ENCODE peak calls at places on chromosomes 6 and 20, in ten cellular contexts. One of them, this sample, is unnamed.

GRCh38 chr6:124793406-124793805 is 168.8 kb upstream of the RNF217 start:
- DNase-seq in neural progenitor cell: no peak
- DNase-seq in heart left ventricle: no peak
- DNase-seq in IMR-90: no peak
- DNase-seq in Panc1: no peak
- DNase-seq in breast epithelium: no peak
- DNase-seq in CD4-positive, alpha-beta T cell: no peak
- DNase-seq in uterus: no peak
- DNase-seq in psoas muscle: no peak
- DNase-seq in AG04450: no peak
- DNase-seq in this sample: no peak

GRCh38 chr20:38434310-38434741 is 802 bp downstream of the SNHG17 start:
- DNase-seq in IMR-90: peak; percentile 23
- DNase-seq in Panc1: no peak
- DNase-seq in AG04450: no peak
- DNase-seq in psoas muscle: no peak
- DNase-seq in CD4-positive, alpha-beta T cell: peak; percentile 2
- DNase-seq in neural progenitor cell: peak; percentile 42
- DNase-seq in heart left ventricle: no peak
- DNase-seq in breast epithelium: no peak
- DNase-seq in uterus: no peak
- DNase-seq in this sample: no peak

GRCh38 chr6:54614499-54615195 is 231.9 kb upstream of the FAM83B start:
- DNase-seq in Panc1: no peak
- DNase-seq in IMR-90: no peak
- DNase-seq in breast epithelium: no peak
- DNase-seq in heart left ventricle: no peak
- DNase-seq in CD4-positive, alpha-beta T cell: no peak
- DNase-seq in AG04450: no peak
- DNase-seq in neural progenitor cell: peak; percentile 37
- DNase-seq in psoas muscle: peak; percentile 21
- DNase-seq in uterus: no peak
- DNase-seq in this sample: no peak

GRCh38 chr20:11935754-11936551 is 18.3 kb downstream of the BTBD3 start:
- DNase-seq in psoas muscle: no peak
- DNase-seq in neural progenitor cell: no peak
- DNase-seq in Panc1: no peak
- DNase-seq in AG04450: no peak
- DNase-seq in heart left ventricle: no peak
- DNase-seq in IMR-90: no peak
- DNase-seq in uterus: no peak
- DNase-seq in CD4-positive, alpha-beta T cell: no peak
- DNase-seq in breast epithelium: no peak
- DNase-seq in this sample: no peak

GRCh38 chr6:12709556-12709955 is 7.0 kb upstream of the PHACTR1 start:
- DNase-seq in AG04450: no peak
- DNase-seq in CD4-positive, alpha-beta T cell: no peak
- DNase-seq in IMR-90: no peak
- DNase-seq in breast epithelium: no peak
- DNase-seq in uterus: no peak
- DNase-seq in Panc1: no peak
- DNase-seq in neural progenitor cell: no peak
- DNase-seq in heart left ventricle: no peak
- DNase-seq in psoas muscle: no peak
- DNase-seq in this sample: no peak

GRCh38 chr6:53768636-53769035 is 26.2 kb upstream of the LRRC1 start:
- DNase-seq in breast epithelium: no peak
- DNase-seq in IMR-90: peak; percentile 28
- DNase-seq in Panc1: no peak
- DNase-seq in CD4-positive, alpha-beta T cell: no peak
- DNase-seq in uterus: no peak
- DNase-seq in neural progenitor cell: no peak
- DNase-seq in AG04450: no peak
- DNase-seq in psoas muscle: no peak
- DNase-seq in heart left ventricle: no peak
- DNase-seq in this sample: no peak

GRCh38 chr6:116370717-116371383 is at the start of gene DSE:
- DNase-seq in Panc1: no peak
- DNase-seq in uterus: peak; percentile 87
- DNase-seq in neural progenitor cell: peak; percentile 89
- DNase-seq in heart left ventricle: peak; percentile 90
- DNase-seq in psoas muscle: peak; percentile 84
- DNase-seq in IMR-90: peak; percentile 86
- DNase-seq in AG04450: peak; percentile 72
- DNase-seq in CD4-positive, alpha-beta T cell: peak; percentile 38
- DNase-seq in breast epithelium: peak; percentile 64
- DNase-seq in this sample: peak; percentile 16

GRCh38 chr20:9578584-9578983 is 64.2 kb downstream of the LAMP5 start:
- DNase-seq in IMR-90: no peak
- DNase-seq in Panc1: no peak
- DNase-seq in uterus: no peak
- DNase-seq in neural progenitor cell: no peak
- DNase-seq in breast epithelium: no peak
- DNase-seq in psoas muscle: no peak
- DNase-seq in heart left ventricle: no peak
- DNase-seq in CD4-positive, alpha-beta T cell: no peak
- DNase-seq in AG04450: no peak
- DNase-seq in this sample: no peak

GRCh38 chr6:164346631-164347030 is 932.1 kb downstream of the QKI start:
- DNase-seq in IMR-90: no peak
- DNase-seq in CD4-positive, alpha-beta T cell: no peak
- DNase-seq in psoas muscle: no peak
- DNase-seq in AG04450: no peak
- DNase-seq in neural progenitor cell: no peak
- DNase-seq in heart left ventricle: no peak
- DNase-seq in uterus: no peak
- DNase-seq in Panc1: no peak
- DNase-seq in breast epithelium: no peak
- DNase-seq in this sample: no peak

GRCh38 chr6:164345856-164346496 is 931.5 kb downstream of the QKI start:
- DNase-seq in neural progenitor cell: no peak
- DNase-seq in CD4-positive, alpha-beta T cell: no peak
- DNase-seq in psoas muscle: no peak
- DNase-seq in heart left ventricle: no peak
- DNase-seq in Panc1: no peak
- DNase-seq in AG04450: no peak
- DNase-seq in IMR-90: no peak
- DNase-seq in uterus: no peak
- DNase-seq in breast epithelium: no peak
- DNase-seq in this sample: no peak

GRCh38 chr6:164344801-164345291 is 930.3 kb downstream of the QKI start:
- DNase-seq in psoas muscle: no peak
- DNase-seq in neural progenitor cell: peak; percentile 39
- DNase-seq in breast epithelium: no peak
- DNase-seq in uterus: no peak
- DNase-seq in AG04450: no peak
- DNase-seq in IMR-90: no peak
- DNase-seq in CD4-positive, alpha-beta T cell: no peak
- DNase-seq in heart left ventricle: no peak
- DNase-seq in Panc1: no peak
- DNase-seq in this sample: no peak

GRCh38 chr6:164347455-164347854 is 932.9 kb downstream of the QKI start:
- DNase-seq in AG04450: no peak
- DNase-seq in uterus: no peak
- DNase-seq in heart left ventricle: no peak
- DNase-seq in IMR-90: no peak
- DNase-seq in neural progenitor cell: no peak
- DNase-seq in psoas muscle: no peak
- DNase-seq in CD4-positive, alpha-beta T cell: no peak
- DNase-seq in Panc1: no peak
- DNase-seq in breast epithelium: no peak
- DNase-seq in this sample: no peak

DNA sequence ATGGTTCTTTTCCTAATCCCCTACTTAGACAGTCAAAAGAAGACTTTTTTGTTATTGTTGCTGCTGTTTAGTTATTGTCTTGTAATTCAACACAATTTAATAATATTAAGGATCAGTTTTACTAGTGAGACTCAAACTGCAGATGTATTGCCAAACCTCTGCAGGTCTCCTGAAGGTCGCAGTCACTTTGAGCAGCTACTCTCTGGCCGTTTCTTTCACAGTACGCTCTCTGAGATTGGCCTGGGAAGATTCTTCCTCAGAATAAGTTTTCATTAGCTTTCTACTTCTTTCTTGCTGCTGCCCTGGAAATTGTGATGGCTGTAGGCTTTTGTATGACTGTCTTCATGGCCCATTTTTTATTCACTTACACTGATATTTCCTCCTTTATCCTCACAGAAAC is 930.8 kb downstream of the QKI start:
- DNase-seq in uterus: no peak
- DNase-seq in breast epithelium: no peak
- DNase-seq in Panc1: no peak
- DNase-seq in psoas muscle: no peak
- DNase-seq in AG04450: no peak
- DNase-seq in heart left ventricle: no peak
- DNase-seq in IMR-90: no peak
- DNase-seq in CD4-positive, alpha-beta T cell: no peak
- DNase-seq in neural progenitor cell: no peak
- DNase-seq in this sample: no peak
- H3K27ac ChIP-seq in uterus: no peak overlapping the region
- H3K27ac ChIP-seq in breast epithelium: no peak overlapping the region
- H3K27ac ChIP-seq in Panc1: no peak overlapping the region
- H3K27ac ChIP-seq in psoas muscle: no peak overlapping the region
- H3K27ac ChIP-seq in AG04450: no peak overlapping the region
- H3K27ac ChIP-seq in heart left ventricle: no peak overlapping the region
- H3K27ac ChIP-seq in IMR-90: no peak overlapping the region
- H3K27ac ChIP-seq in CD4-positive, alpha-beta T cell: no peak overlapping the region
- H3K27ac ChIP-seq in neural progenitor cell: peak overlapping the region; percentile 93
- H3K27ac ChIP-seq in this sample: no peak overlapping the region

DNA sequence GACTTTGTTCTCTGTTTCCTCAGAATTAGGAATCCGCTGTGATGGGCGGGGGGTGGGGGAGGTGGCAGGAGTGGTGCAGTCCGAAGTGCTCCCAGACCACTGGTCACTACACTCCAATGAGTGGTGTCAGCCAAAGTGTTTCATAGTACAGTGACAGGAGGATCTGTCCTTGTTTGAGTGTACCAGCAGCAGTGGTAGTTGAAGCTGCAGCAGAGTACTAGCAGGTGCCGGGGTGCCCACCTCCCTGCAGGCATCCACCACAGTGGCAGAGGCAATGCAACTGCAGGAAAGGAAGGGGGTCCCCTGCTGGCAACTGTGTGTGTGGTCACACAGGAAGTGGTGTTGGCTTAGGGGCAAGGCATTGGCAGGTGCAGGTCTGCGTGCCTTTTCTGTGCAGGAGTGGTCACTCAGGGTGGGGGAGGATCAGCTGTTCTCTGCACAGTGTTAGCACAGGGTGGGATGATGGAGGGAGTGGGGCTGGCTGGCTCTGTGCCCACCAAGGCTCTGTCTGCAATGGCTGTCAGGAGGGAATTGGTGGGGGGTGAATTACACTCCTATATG is 9.7 kb downstream of the HLA-DOB start:
- DNase-seq in AG04450: no peak
- DNase-seq in CD4-positive, alpha-beta T cell: no peak
- DNase-seq in psoas muscle: no peak
- DNase-seq in heart left ventricle: no peak
- DNase-seq in uterus: no peak
- DNase-seq in IMR-90: no peak
- DNase-seq in breast epithelium: no peak
- DNase-seq in Panc1: no peak
- DNase-seq in neural progenitor cell: peak; percentile 10
- DNase-seq in this sample: no peak
- TF ChIP-seq CTCF in AG04450: no peak
- TF ChIP-seq CTCF in CD4-positive, alpha-beta T cell: no peak
- TF ChIP-seq CTCF in psoas muscle: no peak
- TF ChIP-seq CTCF in heart left ventricle: no peak
- TF ChIP-seq CTCF in uterus: no peak
- TF ChIP-seq CTCF in IMR-90: no peak
- TF ChIP-seq CTCF in breast epithelium: no peak
- TF ChIP-seq CTCF in Panc1: no peak
- TF ChIP-seq CTCF in neural progenitor cell: peak; percentile 13
- TF ChIP-seq CTCF in this sample: no peak

DNA sequence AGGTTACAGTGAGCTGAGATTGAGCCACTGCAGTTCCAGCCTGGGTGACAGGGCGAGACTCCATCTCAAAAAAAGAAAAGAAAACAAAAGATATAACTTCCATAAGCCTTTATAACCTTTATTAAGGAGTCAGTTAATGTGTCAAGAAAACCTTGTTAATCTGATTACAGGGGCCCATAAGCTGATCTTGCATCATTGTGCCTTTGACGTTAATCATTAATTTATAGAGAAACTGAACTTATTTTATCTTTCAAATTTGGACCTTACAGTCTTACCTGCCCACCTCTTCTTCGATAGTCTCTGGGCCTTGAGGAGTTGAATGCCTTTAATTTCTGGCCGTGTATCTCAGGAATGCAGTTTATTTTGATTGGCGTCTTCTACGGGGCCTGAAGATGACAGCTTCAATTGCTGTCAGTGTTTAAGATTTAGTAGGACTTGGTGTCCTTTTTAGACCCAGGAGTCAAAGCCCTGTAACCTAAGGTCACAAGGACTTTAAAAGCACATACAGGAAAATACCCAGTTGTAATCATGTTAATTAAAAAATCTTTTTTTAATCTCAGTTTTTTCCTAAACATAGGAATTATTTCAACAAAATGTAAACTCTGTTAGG is 5.8 kb downstream of the ACOT13 start:
- DNase-seq in neural progenitor cell: no peak
- DNase-seq in IMR-90: no peak
- DNase-seq in heart left ventricle: no peak
- DNase-seq in AG04450: no peak
- DNase-seq in psoas muscle: no peak
- DNase-seq in uterus: no peak
- DNase-seq in CD4-positive, alpha-beta T cell: no peak
- DNase-seq in Panc1: no peak
- DNase-seq in breast epithelium: no peak
- DNase-seq in this sample: no peak
- H3K9me3 ChIP-seq in neural progenitor cell: peaks cover 29% of the 10 kb centered on the region
- H3K9me3 ChIP-seq in IMR-90: peaks cover 9% of the 10 kb centered on the region
- H3K9me3 ChIP-seq in heart left ventricle: no peaks in the 10 kb centered on the region
- H3K9me3 ChIP-seq in AG04450: peaks cover 13% of the 10 kb centered on the region
- H3K9me3 ChIP-seq in psoas muscle: no peaks in the 10 kb centered on the region
- H3K9me3 ChIP-seq in uterus: no peaks in the 10 kb centered on the region
- H3K9me3 ChIP-seq in CD4-positive, alpha-beta T cell: no peaks in the 10 kb centered on the region
- H3K9me3 ChIP-seq in Panc1: peaks cover 8% of the 10 kb centered on the region
- H3K9me3 ChIP-seq in breast epithelium: no peaks in the 10 kb centered on the region
- H3K9me3 ChIP-seq in this sample: no peaks in the 10 kb centered on the region

GRCh38 chr6:158770948-158771347 is 48.2 kb downstream of the EZR start:
- DNase-seq in uterus: no peak
- DNase-seq in CD4-positive, alpha-beta T cell: no peak
- DNase-seq in neural progenitor cell: no peak
- DNase-seq in IMR-90: no peak
- DNase-seq in AG04450: no peak
- DNase-seq in Panc1: no peak
- DNase-seq in psoas muscle: no peak
- DNase-seq in heart left ventricle: peak; percentile 63
- DNase-seq in breast epithelium: no peak
- DNase-seq in this sample: no peak

GRCh38 chr6:158772172-158772571 is 47.0 kb downstream of the EZR start:
- DNase-seq in uterus: no peak
- DNase-seq in AG04450: no peak
- DNase-seq in CD4-positive, alpha-beta T cell: no peak
- DNase-seq in heart left ventricle: no peak
- DNase-seq in breast epithelium: no peak
- DNase-seq in IMR-90: no peak
- DNase-seq in Panc1: no peak
- DNase-seq in neural progenitor cell: no peak
- DNase-seq in psoas muscle: no peak
- DNase-seq in this sample: no peak

GRCh38 chr6:158772851-158773371 is 46.3 kb downstream of the EZR start:
- DNase-seq in CD4-positive, alpha-beta T cell: no peak
- DNase-seq in neural progenitor cell: no peak
- DNase-seq in uterus: no peak
- DNase-seq in IMR-90: no peak
- DNase-seq in breast epithelium: no peak
- DNase-seq in Panc1: no peak
- DNase-seq in heart left ventricle: no peak
- DNase-seq in AG04450: no peak
- DNase-seq in psoas muscle: no peak
- DNase-seq in this sample: no peak

GRCh38 chr6:158770533-158770932 is 48.6 kb downstream of the EZR start:
- DNase-seq in heart left ventricle: peak; percentile 61
- DNase-seq in psoas muscle: no peak
- DNase-seq in IMR-90: no peak
- DNase-seq in CD4-positive, alpha-beta T cell: no peak
- DNase-seq in uterus: no peak
- DNase-seq in neural progenitor cell: no peak
- DNase-seq in AG04450: no peak
- DNase-seq in breast epithelium: no peak
- DNase-seq in Panc1: no peak
- DNase-seq in this sample: no peak

GRCh38 chr6:158771399-158772158 is 47.6 kb downstream of the EZR start:
- DNase-seq in IMR-90: no peak
- DNase-seq in neural progenitor cell: no peak
- DNase-seq in heart left ventricle: no peak
- DNase-seq in psoas muscle: no peak
- DNase-seq in CD4-positive, alpha-beta T cell: no peak
- DNase-seq in AG04450: no peak
- DNase-seq in uterus: no peak
- DNase-seq in Panc1: no peak
- DNase-seq in breast epithelium: no peak
- DNase-seq in this sample: no peak
- H3K27ac ChIP-seq in IMR-90: no peak overlapping the region
- H3K27ac ChIP-seq in neural progenitor cell: no peak overlapping the region
- H3K27ac ChIP-seq in heart left ventricle: peak overlapping the region; percentile 63
- H3K27ac ChIP-seq in psoas muscle: no peak overlapping the region
- H3K27ac ChIP-seq in CD4-positive, alpha-beta T cell: no peak overlapping the region
- H3K27ac ChIP-seq in AG04450: no peak overlapping the region
- H3K27ac ChIP-seq in uterus: no peak overlapping the region
- H3K27ac ChIP-seq in Panc1: no peak overlapping the region
- H3K27ac ChIP-seq in breast epithelium: no peak overlapping the region
- H3K27ac ChIP-seq in this sample: no peak overlapping the region

This sample was measured in CD8-positive, alpha-beta T cell.